ENCODE peak calls at places on chromosome 10, in six cellular contexts. T, E, D, F, Z and I are unnamed samples.

GRCh38 chr10:114471906-114472873 is 67.9 kb upstream of the AFAP1L2 start:
- DNase-seq in D (peak; percentile 24), F (no peak), Z (no peak), E (peak; percentile 53), T (no peak), I (peak; percentile 56)

GRCh38 chr10:21860718-21861117 is 142.8 kb downstream of the DNAJC1 start:
- DNase-seq in D (no peak), T (no peak), E (no peak), F (peak; percentile 3), Z (no peak), I (no peak)

GRCh38 chr10:120573355-120573754 is 116.3 kb downstream of the PLPP4 start:
- DNase-seq in F (no peak), T (no peak), Z (no peak), E (no peak), D (no peak), I (no peak)

GRCh38 chr10:70227548-70228320 is 5.5 kb downstream of the PPA1 start:
- DNase-seq in E (no peak), F (no peak), D (peak; percentile 20), Z (no peak), T (no peak), I (no peak)

GRCh38 chr10:44390585-44391072 is 5.7 kb upstream of the CXCL12 start:
- DNase-seq in T (no peak), Z (no peak), D (peak; percentile 32), E (no peak), F (no peak), I (no peak)

GRCh38 chr10:43231523-43232078 is 35.3 kb downstream of the RASGEF1A start:
- DNase-seq in E (peak; percentile 45), D (no peak), Z (no peak), F (no peak), T (peak; percentile 6), I (no peak)

GRCh38 chr10:20624642-20625041 is 272.5 kb downstream of the NEBL start:
- DNase-seq in D (no peak), E (no peak), Z (no peak), T (no peak), F (no peak), I (no peak)

GRCh38 chr10:66783296-66783695 is 142.5 kb upstream of the LRRTM3 start:
- DNase-seq in D (no peak), E (no peak), Z (no peak), T (no peak), F (no peak), I (no peak)

GRCh38 chr10:121753726-121754476 is 155.7 kb upstream of the FGFR2 start:
- DNase-seq in D (no peak), E (no peak), Z (no peak), T (no peak), F (peak; percentile 46), I (peak; percentile 43)

GRCh38 chr10:132458595-132459251 is 61.7 kb downstream of the PWWP2B start:
- DNase-seq in D (no peak), E (peak; percentile 96), F (no peak), T (peak; percentile 82), Z (peak; percentile 61), I (peak; percentile 78)

GRCh38 chr10:52400564-52400963 is 86.5 kb downstream of the DKK1 start:
- DNase-seq in F (no peak), T (no peak), Z (no peak), D (no peak), E (no peak), I (no peak)

GRCh38 chr10:22368402-22368801 is 23.1 kb downstream of the SPAG6 start:
- DNase-seq in F (no peak), E (no peak), Z (no peak), D (no peak), T (no peak), I (no peak)

GRCh38 chr10:119759832-119760231 is 34.0 kb downstream of the INPP5F start:
- DNase-seq in E (no peak), T (no peak), F (no peak), Z (no peak), D (no peak), I (no peak)

GRCh38 chr10:4947039-4947634 is 16.1 kb upstream of the AKR1C1 start:
- DNase-seq in E (no peak), D (peak; percentile 92), T (no peak), F (no peak), Z (no peak), I (no peak)

GRCh38 chr10:5563991-5564536 is 39.3 kb downstream of the CALML3 start:
- DNase-seq in T (no peak), E (no peak), D (no peak), Z (no peak), F (no peak), I (no peak)

GRCh38 chr10:132641401-132641800 is 103.8 kb downstream of the INPP5A start:
- DNase-seq in E (no peak), T (no peak), D (no peak), Z (no peak), F (no peak), I (no peak)

GRCh38 chr10:92573091-92573797 is 649 bp downstream of the IDE start:
- DNase-seq in E (peak; percentile 70), D (no peak), T (no peak), F (no peak), Z (no peak), I (peak; percentile 55)

GRCh38 chr10:10661176-10661575 is 356.5 kb upstream of the CELF2 start:
- DNase-seq in T (no peak), E (no peak), D (no peak), Z (no peak), F (no peak), I (no peak)

DNA sequence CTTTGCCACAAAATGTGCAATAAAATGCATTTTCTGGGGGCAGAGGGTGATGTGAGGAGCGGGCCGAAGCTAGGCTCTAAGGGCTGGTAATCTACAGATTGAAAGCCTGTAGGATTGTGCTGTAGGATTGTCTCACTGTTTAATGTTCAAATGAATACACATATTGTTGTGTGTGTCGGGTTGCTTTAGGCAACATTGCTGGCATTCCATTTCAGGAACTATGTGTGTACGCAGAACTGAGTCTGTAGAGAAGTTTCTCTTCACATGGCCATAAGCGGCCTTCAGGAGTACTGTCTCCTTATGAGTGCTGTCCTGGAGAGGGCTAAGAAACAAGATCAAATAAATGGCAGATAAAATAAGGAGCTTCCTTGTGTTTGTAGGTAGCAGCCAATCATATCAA is 540.2 kb downstream of the GATA3 start:
- DNase-seq in D (no peak), T (no peak), Z (no peak), E (no peak), F (no peak), I (no peak)
- TF ChIP-seq CREB1 in D (no peak), T (no peak), Z (no peak), E (no peak), F (no peak), I (no peak)

GRCh38 chr10:72831696-72832355 is 61.7 kb upstream of the OIT3 start:
- DNase-seq in D (no peak), E (no peak), T (no peak), F (no peak), Z (no peak), I (no peak)

GRCh38 chr10:72832701-72833100 is 60.8 kb upstream of the OIT3 start:
- DNase-seq in Z (no peak), F (no peak), E (no peak), T (no peak), D (no peak), I (no peak)

GRCh38 chr10:72830625-72831024 is 62.9 kb upstream of the OIT3 start:
- DNase-seq in F (no peak), D (no peak), Z (no peak), E (no peak), T (no peak), I (peak; percentile 41)

DNA sequence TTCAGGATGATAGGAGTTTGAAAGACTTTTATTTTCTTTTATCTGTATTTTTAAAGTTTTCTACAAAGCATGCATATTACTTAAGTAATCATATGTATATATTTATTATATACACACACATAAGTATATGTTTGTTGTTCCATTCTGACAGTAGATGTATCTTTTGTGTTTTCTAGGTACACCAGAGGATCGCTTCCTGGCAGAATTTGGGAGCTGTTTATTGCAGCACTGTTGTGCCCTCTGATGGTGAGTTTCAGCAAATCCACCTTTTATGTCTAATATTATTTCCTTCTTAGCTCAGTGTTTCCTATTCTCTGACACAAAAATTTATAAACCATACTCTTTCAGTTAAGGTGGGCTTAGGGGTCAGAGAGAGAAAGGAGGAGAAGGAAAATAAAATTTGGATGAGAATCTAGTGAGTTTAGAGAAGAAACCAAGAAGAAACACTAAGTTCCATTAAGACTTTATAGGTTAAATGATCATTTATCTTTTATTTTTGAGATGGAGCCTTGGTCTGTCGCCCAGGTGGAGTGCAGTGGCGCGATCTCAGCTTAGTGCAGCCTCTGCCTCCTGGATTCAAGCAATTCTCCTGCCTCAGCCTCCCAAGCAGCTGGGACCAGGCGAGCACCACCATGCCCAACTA is 59.2 kb upstream of the OIT3 start:
- DNase-seq in T (peak; percentile 19), Z (peak; percentile 57), E (no peak), F (peak; percentile 28), D (peak; percentile 53), I (peak; percentile 76)
- TF ChIP-seq CREB1 in T (no peak), Z (no peak), E (no peak), F (no peak), D (no peak), I (no peak)

GRCh38 chr10:74810087-74810486 is 16.3 kb upstream of the KAT6B start:
- DNase-seq in E (no peak), D (no peak), F (no peak), Z (no peak), T (no peak), I (no peak)

GRCh38 chr10:74813860-74814259 is 12.5 kb upstream of the KAT6B start:
- DNase-seq in D (no peak), F (no peak), E (peak; percentile 52), T (no peak), Z (no peak), I (peak; percentile 21)

GRCh38 chr10:74813371-74813770 is 13.0 kb upstream of the KAT6B start:
- DNase-seq in F (no peak), E (peak; percentile 71), Z (no peak), D (no peak), T (peak; percentile 62), I (peak; percentile 70)

DNA sequence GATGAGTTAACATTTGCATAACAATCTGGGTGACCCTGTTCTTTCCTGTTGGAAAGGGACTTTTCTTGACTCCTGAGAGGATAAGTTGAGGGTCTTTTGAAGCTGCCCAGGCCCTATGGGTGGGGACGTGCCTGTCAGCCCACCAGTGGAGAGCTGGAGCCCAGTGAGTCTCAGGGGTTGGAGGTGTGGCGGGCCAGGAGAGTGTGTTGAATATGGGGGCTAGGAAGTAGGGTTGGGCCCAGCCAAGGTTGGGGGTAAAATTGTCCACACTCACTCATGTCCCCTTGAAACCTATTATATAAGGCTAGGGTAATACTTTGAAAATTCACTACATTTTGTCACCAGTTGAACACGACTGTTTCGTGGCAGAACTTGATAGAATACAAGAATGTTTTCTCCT is 17.9 kb upstream of the KAT6B start:
- DNase-seq in F (no peak), T (no peak), D (no peak), E (no peak), Z (no peak), I (peak; percentile 32)
- TF ChIP-seq CREB1 in F (no peak), T (no peak), D (no peak), E (no peak), Z (no peak), I (no peak)

GRCh38 chr10:126905776-126906703 is 812 bp downstream of the DOCK1 start:
- DNase-seq in T (peak; percentile 60), E (peak; percentile 73), Z (no peak), D (peak; percentile 41), F (no peak), I (peak; percentile 88)
- TF ChIP-seq CREB1 in T (no peak), E (no peak), Z (no peak), D (no peak), F (no peak), I (no peak)

DNA sequence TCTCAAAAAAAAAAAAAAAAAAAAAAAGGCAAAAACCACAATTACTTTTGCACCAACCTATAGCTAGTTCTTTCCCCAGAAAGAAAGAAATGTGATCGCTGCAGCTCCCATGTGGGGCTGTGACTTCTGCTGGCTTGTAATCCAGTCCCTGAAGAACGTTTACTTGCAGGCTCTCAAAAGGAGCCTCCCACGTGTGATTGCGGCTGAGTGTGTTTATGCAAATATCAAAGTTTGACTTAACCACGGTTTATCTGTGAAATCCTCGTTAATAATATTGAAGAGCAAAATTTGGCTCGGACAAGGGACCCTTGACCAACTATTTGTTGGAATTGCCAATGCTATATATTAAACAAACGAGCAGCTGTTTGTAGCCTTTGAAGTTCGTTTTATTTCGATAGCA is 470.1 kb upstream of the NRP1 start:
- DNase-seq in E (no peak), T (no peak), F (no peak), Z (no peak), D (no peak), I (no peak)
- TF ChIP-seq CREB1 in E (no peak), T (no peak), F (no peak), Z (no peak), D (no peak), I (no peak)